ENCODE peak calls at places on chromosomes 12 and 14, in four cellular contexts. I is fibroblast of gingiva, K is RCC 7860, M is astrocyte of the spinal cord. V is an unnamed sample.

GRCh38 chr14:71783786-71784185 is 148.4 kb upstream of the RGS6 start:
- DNase-seq in M (no peak), I (no peak), K (no peak), V (no peak)

GRCh38 chr12:69534389-69534822 is 50.9 kb upstream of the CCT2 start:
- DNase-seq in K (peak), I (peak), M (peak), V (peak)

GRCh38 chr12:10214877-10215267 is 2.2 kb downstream of the GABARAPL1 start:
- DNase-seq in K (peak), I (no peak), M (no peak), V (peak)

GRCh38 chr12:3157581-3158328 is 80.6 kb downstream of the TSPAN9 start:
- DNase-seq in M (peak), I (no peak), K (no peak), V (no peak)

GRCh38 chr14:20934148-20934762 is 21.0 kb upstream of the RNASE2 start:
- DNase-seq in M (no peak), K (no peak), I (no peak), V (peak)

GRCh38 chr14:81310606-81311005 is 89.5 kb downstream of the STON2 start:
- DNase-seq in I (no peak), M (no peak), K (no peak), V (no peak)

GRCh38 chr12:42236017-42236416 is 2.0 kb downstream of the YAF2 start:
- DNase-seq in I (no peak), M (no peak), K (no peak), V (no peak)

GRCh38 chr12:73585136-73585535 is 952.5 kb upstream of the ATXN7L3B start:
- DNase-seq in M (no peak), K (no peak), I (no peak), V (no peak)

GRCh38 chr12:130873825-130874224 is 2.0 kb downstream of the RAN start:
- DNase-seq in K (no peak), M (no peak), I (no peak), V (peak)

GRCh38 chr12:94282675-94283074 is 134.3 kb downstream of the PLXNC1 start:
- DNase-seq in K (no peak), I (no peak), M (no peak), V (peak)

GRCh38 chr14:37034410-37035285 is 137.8 kb downstream of the SLC25A21 start:
- DNase-seq in K (no peak), I (peak), M (peak), V (peak)

GRCh38 chr14:52918486-52918885 is 32.4 kb downstream of the FERMT2 start:
- DNase-seq in I (peak), M (peak), K (peak), V (peak)

GRCh38 chr12:107992870-107993451 is 136.1 kb upstream of the WSCD2 start:
- DNase-seq in K (peak), I (no peak), M (peak), V (peak)

GRCh38 chr12:57604454-57605307 is at the start of gene DTX3:
- DNase-seq in I (peak), K (no peak), M (peak), V (no peak)

GRCh38 chr12:65464930-65465329 is 186.4 kb downstream of the MSRB3 start:
- DNase-seq in M (peak), I (peak), K (no peak), V (peak)

GRCh38 chr12:27504506-27504905 is 19.5 kb upstream of the PPFIBP1 start:
- DNase-seq in K (peak), I (no peak), M (peak), V (peak)

GRCh38 chr14:105488781-105489606 is 2.1 kb upstream of the TEDC1 start:
- DNase-seq in I (no peak), K (no peak), M (no peak), V (no peak)

GRCh38 chr12:1350055-1350933 is 244.1 kb downstream of the FBXL14 start:
- DNase-seq in I (peak), K (peak), M (peak), V (peak)

GRCh38 chr14:49972199-49972671 is 79.4 kb downstream of the ARF6 start:
- DNase-seq in I (peak), M (peak), K (no peak), V (peak)

GRCh38 chr12:1935242-1935641 is 16.8 kb upstream of the CACNA2D4 start:
- DNase-seq in K (no peak), M (no peak), I (no peak), V (no peak)

GRCh38 chr12:50166776-50167025 is 468 bp downstream of the CERS5 start:
- DNase-seq in K (no peak), I (no peak), M (no peak), V (peak)

GRCh38 chr12:53078425-53079225 is 565 bp downstream of the SPRYD3 start:
- DNase-seq in I (no peak), K (no peak), M (no peak), V (peak)

GRCh38 chr14:64788706-64789105 is 84.5 kb downstream of the PLEKHG3 start:
- DNase-seq in K (peak), I (peak), M (peak), V (peak)